ENCODE peak calls at places on chromosomes 2 and 18, in six cellular contexts. C is stimulated activated CD4-positive, alpha-beta T cell treated with anti-CD3 and anti-CD28 coated beads, Interleukin-15, amount 100 ng/mL, for 24 hours; E is CD4-positive, alpha-beta memory T cell; N is stimulated activated CD8-positive, alpha-beta memory T cell treated with anti-CD3 and anti-CD28 coated beads, Interleukin-15, amount 100 ng/mL, for 24 hours; F is endothelial cell; B is activated CD8-positive, alpha-beta memory T cell treated with anti-CD3 and anti-CD28 coated beads for 48 hours. W is an unnamed sample.

GRCh38 chr18:11154369-11154982 is 5.1 kb upstream of the PIEZO2 start:
- DNase-seq in C (no peak), E (no peak), N (no peak), F (no peak), B (no peak), W (no peak)

GRCh38 chr2:216114476-216115223 is 5.5 kb downstream of the XRCC5 start:
- DNase-seq in C (peak; percentile 97), E (peak; percentile 96), N (peak; percentile 91), F (peak; percentile 97), B (peak; percentile 88), W (peak; percentile 90)

GRCh38 chr2:37683926-37684780 is 12.7 kb upstream of the CDC42EP3 start:
- DNase-seq in C (no peak), E (peak; percentile 54), N (no peak), F (no peak), B (no peak), W (no peak)

GRCh38 chr2:101617188-101617587 is 80.3 kb upstream of the MAP4K4 start:
- DNase-seq in C (no peak), E (no peak), N (no peak), F (no peak), B (no peak), W (no peak)

GRCh38 chr2:70607121-70607551 is 53.5 kb upstream of the TGFA start:
- DNase-seq in C (no peak), E (no peak), N (no peak), F (no peak), B (no peak), W (no peak)

GRCh38 chr2:218895326-218895725 is 14.7 kb downstream of the WNT10A start:
- DNase-seq in C (no peak), E (no peak), N (no peak), F (no peak), B (no peak), W (no peak)

GRCh38 chr2:26612522-26613240 is 28.5 kb downstream of the CIB4 start:
- DNase-seq in C (no peak), E (no peak), N (no peak), F (no peak), B (no peak), W (no peak)

GRCh38 chr2:205687018-205687956 is 5.0 kb downstream of the NRP2 start:
- DNase-seq in C (no peak), E (no peak), N (no peak), F (no peak), B (no peak), W (peak; percentile 18)

GRCh38 chr2:72214429-72215143 is 66.9 kb upstream of the CYP26B1 start:
- DNase-seq in C (no peak), E (no peak), N (no peak), F (no peak), B (no peak), W (no peak)